ENCODE peak calls at places on chromosomes 4 and X, in ten cellular contexts. V is choroid plexus epithelial cell; P is effector memory CD4-positive, alpha-beta T cell; L is fibroblast of lung; A is heart left ventricle; Z is germinal center; F is HT1080; K is esophagus squamous epithelium; T is stimulated activated CD8-positive, alpha-beta memory T cell treated with anti-CD3 and anti-CD28 coated beads, Interleukin-15, amount 100 ng/mL, for 1 hour; N is nephron progenitor cell. C is an unnamed sample.

GRCh38 chrX:27838176-27838575 is 30.4 kb downstream of the MAGEB10 start:
- DNase-seq in V (no peak), P (no peak), L (no peak), A (no peak), Z (no peak), F (no peak), K (no peak), T (no peak), N (no peak), C (no peak)

GRCh38 chrX:2552621-2553297 is 52.0 kb upstream of the DHRSX start:
- DNase-seq in V (peak), P (no peak), L (no peak), A (no peak), Z (no peak), F (peak), K (no peak), T (no peak), N (no peak), C (no peak)

GRCh38 chrX:19747672-19748610 is 139.5 kb downstream of the SH3KBP1 start:
- DNase-seq in V (no peak), P (peak), L (no peak), A (peak), Z (peak), F (no peak), K (no peak), T (peak), N (no peak), C (peak)

GRCh38 chr4:113602829-113603228 is 158.7 kb downstream of the CAMK2D start:
- DNase-seq in V (no peak), P (no peak), L (no peak), A (no peak), Z (no peak), F (no peak), K (no peak), T (no peak), N (no peak), C (no peak)

GRCh38 chr4:99088485-99089365 is at the start of gene ADH5:
- DNase-seq in V (peak), P (peak), L (peak), A (peak), Z (peak), F (peak), K (peak), T (peak), N (peak), C (peak)

GRCh38 chr4:7217453-7218310 is 25.3 kb downstream of the SORCS2 start:
- DNase-seq in V (peak), P (no peak), L (no peak), A (no peak), Z (no peak), F (no peak), K (no peak), T (no peak), N (no peak), C (no peak)

GRCh38 chr4:112284662-112285411 is 867 bp downstream of the TIFA start:
- DNase-seq in V (peak), P (peak), L (peak), A (no peak), Z (peak), F (peak), K (no peak), T (no peak), N (peak), C (no peak)

GRCh38 chr4:7067147-7067522 is 729 bp downstream of the GRPEL1 start:
- DNase-seq in V (no peak), P (no peak), L (no peak), A (no peak), Z (no peak), F (no peak), K (no peak), T (no peak), N (no peak), C (no peak)

GRCh38 chrX:41827886-41828285 is 95.5 kb downstream of the CASK start:
- DNase-seq in V (peak), P (no peak), L (no peak), A (no peak), Z (no peak), F (no peak), K (no peak), T (no peak), N (no peak), C (no peak)

GRCh38 chr4:183609151-183609550 is 49.8 kb downstream of the RWDD4 start:
- DNase-seq in V (no peak), P (no peak), L (no peak), A (no peak), Z (no peak), F (no peak), K (no peak), T (no peak), N (no peak), C (no peak)

GRCh38 chr4:140654516-140654855 is 85.7 kb upstream of the UCP1 start:
- DNase-seq in V (peak), P (no peak), L (no peak), A (no peak), Z (no peak), F (no peak), K (no peak), T (no peak), N (no peak), C (no peak)

GRCh38 chrX:74534569-74535038 is 79.8 kb downstream of the RLIM start:
- DNase-seq in V (peak), P (no peak), L (peak), A (no peak), Z (no peak), F (peak), K (no peak), T (no peak), N (no peak), C (no peak)

GRCh38 chrX:130523460-130524394 is 121.9 kb downstream of the RBMX2 start:
- DNase-seq in V (peak), P (no peak), L (peak), A (peak), Z (peak), F (peak), K (no peak), T (no peak), N (peak), C (no peak)

C was measured in Jurkat, Clone E6-1.